ENCODE peak calls at places on chromosome 16, in six cellular contexts. One of them, this sample, is unnamed.

GRCh38 chr16:83728518-83728917 is 79.3 kb upstream of the HSBP1 start:
- DNase-seq in tibial nerve: no peak
- DNase-seq in cardiac muscle cell: no peak
- DNase-seq in neural progenitor cell: no peak
- DNase-seq in glutamatergic neuron: no peak
- DNase-seq in GM23338: no peak
- DNase-seq in this sample: no peak

GRCh38 chr16:31148281-31148728 is 1.6 kb downstream of the PRSS36 start:
- DNase-seq in tibial nerve: no peak
- DNase-seq in cardiac muscle cell: no peak
- DNase-seq in neural progenitor cell: peak
- DNase-seq in glutamatergic neuron: no peak
- DNase-seq in GM23338: peak
- DNase-seq in this sample: peak

GRCh38 chr16:12095275-12096161 is 119.0 kb downstream of the SNX29 start:
- DNase-seq in tibial nerve: peak
- DNase-seq in cardiac muscle cell: peak
- DNase-seq in neural progenitor cell: peak
- DNase-seq in glutamatergic neuron: peak
- DNase-seq in GM23338: peak
- DNase-seq in this sample: peak

GRCh38 chr16:84137287-84137686 is 7.7 kb downstream of the HSDL1 start:
- DNase-seq in tibial nerve: no peak
- DNase-seq in cardiac muscle cell: no peak
- DNase-seq in neural progenitor cell: no peak
- DNase-seq in glutamatergic neuron: no peak
- DNase-seq in GM23338: no peak
- DNase-seq in this sample: peak

GRCh38 chr16:872436-873242 is 72.1 kb upstream of the GNG13 start:
- DNase-seq in tibial nerve: no peak
- DNase-seq in cardiac muscle cell: no peak
- DNase-seq in neural progenitor cell: no peak
- DNase-seq in glutamatergic neuron: no peak
- DNase-seq in GM23338: no peak
- DNase-seq in this sample: no peak

GRCh38 chr16:65510850-65511249 is 389.0 kb upstream of the CDH11 start:
- DNase-seq in tibial nerve: no peak
- DNase-seq in cardiac muscle cell: no peak
- DNase-seq in neural progenitor cell: no peak
- DNase-seq in glutamatergic neuron: no peak
- DNase-seq in GM23338: no peak
- DNase-seq in this sample: no peak

GRCh38 chr16:23803591-23804123 is 32.1 kb upstream of the PRKCB start:
- DNase-seq in tibial nerve: peak
- DNase-seq in cardiac muscle cell: peak
- DNase-seq in neural progenitor cell: peak
- DNase-seq in glutamatergic neuron: peak
- DNase-seq in GM23338: peak
- DNase-seq in this sample: peak

GRCh38 chr16:5918553-5919127 is 821.0 kb upstream of the EEF2KMT start:
- DNase-seq in tibial nerve: no peak
- DNase-seq in cardiac muscle cell: no peak
- DNase-seq in neural progenitor cell: peak
- DNase-seq in glutamatergic neuron: peak
- DNase-seq in GM23338: peak
- DNase-seq in this sample: no peak

GRCh38 chr16:84042879-84043485 is 387 bp upstream of the SLC38A8 start:
- DNase-seq in tibial nerve: no peak
- DNase-seq in cardiac muscle cell: peak
- DNase-seq in neural progenitor cell: peak
- DNase-seq in glutamatergic neuron: no peak
- DNase-seq in GM23338: peak
- DNase-seq in this sample: peak

GRCh38 chr16:31452631-31453106 is 6.6 kb upstream of the ARMC5 start:
- DNase-seq in tibial nerve: no peak
- DNase-seq in cardiac muscle cell: no peak
- DNase-seq in neural progenitor cell: no peak
- DNase-seq in glutamatergic neuron: no peak
- DNase-seq in GM23338: peak
- DNase-seq in this sample: no peak

GRCh38 chr16:72530434-72530833 is 358.5 kb upstream of the PMFBP1 start:
- DNase-seq in tibial nerve: no peak
- DNase-seq in cardiac muscle cell: no peak
- DNase-seq in neural progenitor cell: no peak
- DNase-seq in glutamatergic neuron: no peak
- DNase-seq in GM23338: peak
- DNase-seq in this sample: no peak

GRCh38 chr16:54690710-54691109 is 240.0 kb upstream of the IRX5 start:
- DNase-seq in tibial nerve: no peak
- DNase-seq in cardiac muscle cell: no peak
- DNase-seq in neural progenitor cell: no peak
- DNase-seq in glutamatergic neuron: no peak
- DNase-seq in GM23338: peak
- DNase-seq in this sample: no peak

GRCh38 chr16:29316673-29317237 is 89.8 kb downstream of the NPIPB11 start:
- DNase-seq in tibial nerve: no peak
- DNase-seq in cardiac muscle cell: no peak
- DNase-seq in neural progenitor cell: no peak
- DNase-seq in glutamatergic neuron: peak
- DNase-seq in GM23338: no peak
- DNase-seq in this sample: no peak

GRCh38 chr16:87384162-87384999 is 805 bp upstream of the FBXO31 start:
- DNase-seq in tibial nerve: no peak
- DNase-seq in cardiac muscle cell: peak
- DNase-seq in neural progenitor cell: no peak
- DNase-seq in glutamatergic neuron: peak
- DNase-seq in GM23338: peak
- DNase-seq in this sample: peak

GRCh38 chr16:30743690-30744089 is 4.5 kb upstream of the PHKG2 start:
- DNase-seq in tibial nerve: peak
- DNase-seq in cardiac muscle cell: no peak
- DNase-seq in neural progenitor cell: no peak
- DNase-seq in glutamatergic neuron: no peak
- DNase-seq in GM23338: no peak
- DNase-seq in this sample: no peak

GRCh38 chr16:71927383-71927782 is 32.1 kb downstream of the IST1 start:
- DNase-seq in tibial nerve: peak
- DNase-seq in cardiac muscle cell: peak
- DNase-seq in neural progenitor cell: no peak
- DNase-seq in glutamatergic neuron: no peak
- DNase-seq in GM23338: no peak
- DNase-seq in this sample: no peak

GRCh38 chr16:28604186-28604565 is 5.7 kb downstream of the SULT1A1 start:
- DNase-seq in tibial nerve: no peak
- DNase-seq in cardiac muscle cell: no peak
- DNase-seq in neural progenitor cell: no peak
- DNase-seq in glutamatergic neuron: no peak
- DNase-seq in GM23338: no peak
- DNase-seq in this sample: no peak

GRCh38 chr16:8595783-8596182 is 5.5 kb upstream of the TMEM114 start:
- DNase-seq in tibial nerve: no peak
- DNase-seq in cardiac muscle cell: no peak
- DNase-seq in neural progenitor cell: no peak
- DNase-seq in glutamatergic neuron: no peak
- DNase-seq in GM23338: no peak
- DNase-seq in this sample: no peak

GRCh38 chr16:20638711-20639335 is 58.7 kb downstream of the ACSM1 start:
- DNase-seq in tibial nerve: no peak
- DNase-seq in cardiac muscle cell: peak
- DNase-seq in neural progenitor cell: no peak
- DNase-seq in glutamatergic neuron: no peak
- DNase-seq in GM23338: no peak
- DNase-seq in this sample: no peak
- TF ChIP-seq CTCF in tibial nerve: no peak
- TF ChIP-seq CTCF in cardiac muscle cell: no peak
- TF ChIP-seq CTCF in neural progenitor cell: no peak
- TF ChIP-seq CTCF in glutamatergic neuron: no peak
- TF ChIP-seq CTCF in GM23338: no peak
- TF ChIP-seq CTCF in this sample: no peak

GRCh38 chr16:57609541-57610401 is 18.7 kb upstream of the ADGRG1 start:
- DNase-seq in tibial nerve: no peak
- DNase-seq in cardiac muscle cell: no peak
- DNase-seq in neural progenitor cell: no peak
- DNase-seq in glutamatergic neuron: no peak
- DNase-seq in GM23338: no peak
- DNase-seq in this sample: no peak
- TF ChIP-seq CTCF in tibial nerve: no peak
- TF ChIP-seq CTCF in cardiac muscle cell: peak
- TF ChIP-seq CTCF in neural progenitor cell: peak
- TF ChIP-seq CTCF in glutamatergic neuron: no peak
- TF ChIP-seq CTCF in GM23338: peak
- TF ChIP-seq CTCF in this sample: no peak

DNA sequence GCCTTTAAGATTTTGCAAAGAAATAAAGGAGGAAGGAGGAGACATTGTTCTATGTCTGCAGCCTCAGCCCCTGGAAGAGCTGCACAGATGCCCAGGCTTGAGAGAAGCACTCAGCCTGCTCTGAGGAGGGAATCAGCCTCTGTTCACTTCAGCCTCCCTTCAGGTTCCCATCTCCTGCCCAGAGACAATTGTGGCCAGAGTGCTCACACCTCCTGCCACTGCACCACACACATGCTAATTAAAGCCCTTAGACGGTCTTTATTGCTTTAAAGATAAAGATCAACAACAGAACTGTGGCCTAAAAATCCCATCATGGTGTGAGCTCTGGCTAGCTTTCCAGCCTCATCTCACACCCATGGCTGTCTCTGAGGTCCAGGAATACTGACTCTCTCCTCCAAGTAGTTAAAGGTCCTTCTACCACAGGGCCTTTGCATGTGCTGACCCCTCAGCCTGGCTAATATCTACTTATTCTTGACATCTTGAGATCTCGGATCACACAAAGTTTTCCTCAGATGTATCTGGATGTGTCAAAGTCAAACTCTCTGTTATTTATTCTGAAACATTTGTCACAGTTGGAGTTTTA is 33.8 kb downstream of the CHD9NB start:
- DNase-seq in tibial nerve: no peak
- DNase-seq in cardiac muscle cell: no peak
- DNase-seq in neural progenitor cell: no peak
- DNase-seq in glutamatergic neuron: no peak
- DNase-seq in GM23338: no peak
- DNase-seq in this sample: no peak
- TF ChIP-seq CTCF in tibial nerve: no peak
- TF ChIP-seq CTCF in cardiac muscle cell: no peak
- TF ChIP-seq CTCF in neural progenitor cell: no peak
- TF ChIP-seq CTCF in glutamatergic neuron: no peak
- TF ChIP-seq CTCF in GM23338: no peak
- TF ChIP-seq CTCF in this sample: no peak

GRCh38 chr16:7140899-7141298 is 191.7 kb upstream of the RBFOX1 start:
- DNase-seq in tibial nerve: no peak
- DNase-seq in cardiac muscle cell: no peak
- DNase-seq in neural progenitor cell: no peak
- DNase-seq in glutamatergic neuron: no peak
- DNase-seq in GM23338: no peak
- DNase-seq in this sample: no peak
- TF ChIP-seq CTCF in tibial nerve: no peak
- TF ChIP-seq CTCF in cardiac muscle cell: no peak
- TF ChIP-seq CTCF in neural progenitor cell: no peak
- TF ChIP-seq CTCF in glutamatergic neuron: no peak
- TF ChIP-seq CTCF in GM23338: no peak
- TF ChIP-seq CTCF in this sample: no peak

DNA sequence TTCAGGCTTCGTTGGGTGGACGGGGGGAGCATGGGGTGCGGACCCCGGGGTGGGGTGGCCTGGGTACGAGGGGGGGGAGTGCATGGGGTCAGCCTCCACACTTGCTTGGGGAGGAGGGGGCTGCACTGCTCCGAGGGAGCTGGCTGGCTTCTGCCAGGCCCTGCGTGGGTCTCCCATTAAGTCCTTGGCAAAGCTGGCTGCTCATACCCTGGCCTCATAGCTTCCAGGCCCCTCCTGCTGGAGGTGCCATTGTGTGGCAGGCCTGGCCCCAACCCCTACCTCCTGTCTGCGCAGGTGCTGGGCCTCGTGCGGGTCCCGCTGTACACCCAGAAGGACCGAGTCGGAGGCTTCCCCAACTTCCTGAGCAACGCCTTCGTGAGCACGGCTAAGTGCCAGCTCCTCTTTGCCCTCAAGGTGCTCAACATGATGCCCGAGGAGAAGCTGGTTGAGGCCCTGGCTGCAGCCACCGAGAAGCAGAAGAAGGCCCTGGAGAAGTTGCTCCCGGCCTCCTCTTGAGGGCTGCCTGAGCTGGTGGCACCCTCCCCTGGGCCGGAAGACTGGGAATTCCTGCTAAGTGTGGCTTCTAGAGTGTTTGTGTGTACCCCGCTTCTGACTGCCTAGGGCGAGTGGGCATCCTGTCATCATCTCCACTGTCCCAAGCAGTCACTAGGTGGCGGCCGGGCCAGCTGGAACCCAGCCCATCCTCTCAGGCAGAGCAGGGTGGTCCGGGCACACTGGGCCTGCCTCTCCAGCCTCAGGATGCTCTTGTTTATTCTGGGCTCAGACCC is 1.5 kb downstream of the NUDT16L1 start:
- DNase-seq in tibial nerve: peak
- DNase-seq in cardiac muscle cell: no peak
- DNase-seq in neural progenitor cell: no peak
- DNase-seq in glutamatergic neuron: no peak
- DNase-seq in GM23338: no peak
- DNase-seq in this sample: no peak
- TF ChIP-seq CTCF in tibial nerve: no peak
- TF ChIP-seq CTCF in cardiac muscle cell: no peak
- TF ChIP-seq CTCF in neural progenitor cell: no peak
- TF ChIP-seq CTCF in glutamatergic neuron: no peak
- TF ChIP-seq CTCF in GM23338: peak
- TF ChIP-seq CTCF in this sample: no peak

GRCh38 chr16:7025616-7026190 is 306.9 kb upstream of the RBFOX1 start:
- DNase-seq in tibial nerve: peak
- DNase-seq in cardiac muscle cell: peak
- DNase-seq in neural progenitor cell: peak
- DNase-seq in glutamatergic neuron: peak
- DNase-seq in GM23338: peak
- DNase-seq in this sample: peak
- TF ChIP-seq CTCF in tibial nerve: no peak
- TF ChIP-seq CTCF in cardiac muscle cell: no peak
- TF ChIP-seq CTCF in neural progenitor cell: peak
- TF ChIP-seq CTCF in glutamatergic neuron: peak
- TF ChIP-seq CTCF in GM23338: peak
- TF ChIP-seq CTCF in this sample: peak